ENCODE peak calls at places on chromosomes 11 and 22, in seven cellular contexts. B is brain pericyte; M is LoVo; T is Ammon's horn; K is activated naive CD8-positive, alpha-beta T cell treated with anti-CD3 and anti-CD28 coated beads, Interleukin-2, amount 10 ng/mL, durations not matched to agents 7 days and 5 days; D is NCI-H1417; R is foreskin fibroblast. L is an unnamed sample.

GRCh38 chr11:75792997-75793800 is 21.8 kb upstream of the UVRAG start:
- DNase-seq in M (no peak), R (no peak), B (no peak), D (no peak), K (no peak), T (no peak), L (no peak)

GRCh38 chr11:76102772-76103171 is 103.5 kb downstream of the WNT11 start:
- DNase-seq in D (no peak), M (no peak), B (no peak), R (no peak), K (no peak), T (no peak), L (no peak)

GRCh38 chr11:33321483-33321882 is 64.3 kb downstream of the HIPK3 start:
- DNase-seq in T (no peak), R (no peak), D (no peak), M (no peak), B (no peak), K (no peak), L (no peak)

GRCh38 chr11:1825039-1825740 is 9.6 kb upstream of the SYT8 start:
- DNase-seq in B (no peak), R (no peak), D (no peak), T (no peak), K (peak; percentile 51), M (no peak), L (peak; percentile 85)

GRCh38 chr11:124075841-124076571 is 34.9 kb upstream of the OR10G7 start:
- DNase-seq in D (peak; percentile 48), T (peak; percentile 54), K (peak; percentile 38), R (no peak), B (no peak), M (no peak), L (peak; percentile 10)

GRCh38 chr11:92397356-92397755 is 172.7 kb downstream of the FAT3 start:
- DNase-seq in R (no peak), B (no peak), D (no peak), M (no peak), T (no peak), K (no peak), L (no peak)

GRCh38 chr11:34154059-34154875 is 48.8 kb downstream of the NAT10 start:
- DNase-seq in D (no peak), K (no peak), B (no peak), R (no peak), T (peak; percentile 40), M (no peak), L (no peak)

GRCh38 chr22:47592791-47593190 is 830.3 kb downstream of the TBC1D22A start:
- DNase-seq in K (no peak), T (no peak), D (no peak), M (no peak), R (no peak), B (no peak), L (no peak)

GRCh38 chr11:64742940-64743590 is 877 bp downstream of the RASGRP2 start:
- DNase-seq in D (peak; percentile 73), B (no peak), T (no peak), K (peak; percentile 91), M (peak; percentile 69), R (peak; percentile 31), L (peak; percentile 48)

GRCh38 chr11:62974848-62975522 is 9.8 kb downstream of the SLC22A6 start:
- DNase-seq in T (no peak), M (peak; percentile 78), B (no peak), R (no peak), D (peak; percentile 23), K (no peak), L (peak; percentile 38)

GRCh38 chr11:1792461-1792860 is 28.7 kb upstream of the CTSD start:
- DNase-seq in T (no peak), M (no peak), K (no peak), D (no peak), R (no peak), B (no peak), L (no peak)

GRCh38 chr11:67248653-67249052 is 17.6 kb upstream of the GRK2 start:
- DNase-seq in M (peak; percentile 26), D (no peak), K (no peak), T (no peak), B (no peak), R (peak; percentile 57), L (no peak)

GRCh38 chr11:17197431-17197898 is 10.3 kb downstream of the PIK3C2A start:
- DNase-seq in B (no peak), K (no peak), M (peak; percentile 59), D (no peak), T (no peak), R (no peak), L (no peak)

GRCh38 chr11:27087425-27087824 is 46.8 kb downstream of the BBOX1 start:
- DNase-seq in R (no peak), M (no peak), D (no peak), T (no peak), B (no peak), K (no peak), L (no peak)

GRCh38 chr11:72343159-72343756 is 91.1 kb downstream of the CLPB start:
- DNase-seq in K (no peak), B (no peak), T (no peak), R (no peak), M (no peak), D (no peak), L (no peak)

GRCh38 chr22:46043339-46043738 is 66.4 kb upstream of the WNT7B start:
- DNase-seq in R (no peak), B (no peak), K (no peak), D (no peak), T (no peak), M (no peak), L (no peak)

GRCh38 chr11:55263081-55263480 is 1.1 kb downstream of the TRIM48 start:
- DNase-seq in R (no peak), B (no peak), D (no peak), M (no peak), T (no peak), K (no peak), L (no peak)

GRCh38 chr22:44360686-44361381 is 48.1 kb upstream of the SHISAL1 start:
- DNase-seq in D (no peak), M (no peak), T (no peak), K (no peak), B (peak; percentile 33), R (peak; percentile 73), L (peak; percentile 47)

GRCh38 chr22:19811211-19811621 is 43.5 kb downstream of the GNB1L start:
- DNase-seq in R (no peak), B (no peak), M (no peak), D (no peak), T (no peak), K (no peak), L (no peak)

GRCh38 chr22:35638408-35638807 is 9.8 kb upstream of the APOL6 start:
- DNase-seq in B (no peak), M (no peak), R (peak; percentile 86), T (peak; percentile 53), D (no peak), K (no peak), L (no peak)

GRCh38 chr11:32297629-32298028 is 137.7 kb downstream of the WT1 start:
- DNase-seq in M (peak; percentile 37), B (no peak), D (no peak), K (no peak), T (peak; percentile 75), R (peak; percentile 13), L (peak; percentile 44)

GRCh38 chr11:10688401-10688800 is 5.2 kb downstream of the IRAG1 start:
- DNase-seq in D (no peak), K (no peak), B (no peak), T (no peak), R (no peak), M (peak; percentile 39), L (peak; percentile 18)

L was measured in A549.